ENCODE peak calls at places on chromosomes 11 and 22, in seven cellular contexts. O is testis; E is CD8-positive, alpha-beta memory T cell; C is BE2C; Y is colonic mucosa; D is tibial artery; Z is HCT116. P is an unnamed sample. For H3K4me1, H3K36me3 and H3K9me3, the result is how much of the 10 kb centered on the place peaks cover.

GRCh38 chr22:32018056-32018455 is 25.0 kb upstream of the SLC5A1 start:
- DNase-seq in O (no peak), E (no peak), C (no peak), Y (no peak), D (no peak), Z (no peak), P (no peak)

GRCh38 chr22:29727248-29727551 is 7.4 kb downstream of the CABP7 start:
- DNase-seq in O (peak), E (no peak), C (peak), Y (peak), D (peak), Z (no peak), P (peak)

GRCh38 chr22:50148991-50149721 is 21.4 kb upstream of the PANX2 start:
- DNase-seq in O (peak), E (peak), C (peak), Y (peak), D (no peak), Z (peak), P (peak)

GRCh38 chr22:35315855-35316745 is 16.4 kb downstream of the TOM1 start:
- DNase-seq in O (no peak), E (no peak), C (no peak), Y (no peak), D (peak), Z (no peak), P (no peak)

GRCh38 chr11:117221775-117222517 is 9.9 kb downstream of the PCSK7 start:
- DNase-seq in O (peak), E (no peak), C (no peak), Y (peak), D (peak), Z (no peak), P (peak)

GRCh38 chr11:73383249-73384126 is 7.3 kb downstream of the RELT start:
- DNase-seq in O (no peak), E (no peak), C (no peak), Y (peak), D (no peak), Z (no peak), P (no peak)

GRCh38 chr11:28932940-28933339 is 824.8 kb downstream of the METTL15 start:
- DNase-seq in O (no peak), E (no peak), C (no peak), Y (no peak), D (no peak), Z (no peak), P (peak)

GRCh38 chr11:36360833-36361232 is 64.7 kb downstream of the PRR5L start:
- DNase-seq in O (no peak), E (no peak), C (no peak), Y (no peak), D (no peak), Z (no peak), P (no peak)

GRCh38 chr11:71255323-71255722 is 2.9 kb upstream of the SHANK2 start:
- DNase-seq in O (no peak), E (no peak), C (no peak), Y (peak), D (no peak), Z (no peak), P (no peak)

GRCh38 chr11:118766035-118766434 is 24.9 kb downstream of the DDX6 start:
- DNase-seq in O (no peak), E (no peak), C (no peak), Y (no peak), D (no peak), Z (no peak), P (no peak)

GRCh38 chr11:118774032-118774431 is 16.9 kb downstream of the DDX6 start:
- DNase-seq in O (no peak), E (no peak), C (no peak), Y (no peak), D (no peak), Z (no peak), P (no peak)

GRCh38 chr11:118768715-118769114 is 22.2 kb downstream of the DDX6 start:
- DNase-seq in O (no peak), E (no peak), C (no peak), Y (no peak), D (peak), Z (no peak), P (no peak)

DNA sequence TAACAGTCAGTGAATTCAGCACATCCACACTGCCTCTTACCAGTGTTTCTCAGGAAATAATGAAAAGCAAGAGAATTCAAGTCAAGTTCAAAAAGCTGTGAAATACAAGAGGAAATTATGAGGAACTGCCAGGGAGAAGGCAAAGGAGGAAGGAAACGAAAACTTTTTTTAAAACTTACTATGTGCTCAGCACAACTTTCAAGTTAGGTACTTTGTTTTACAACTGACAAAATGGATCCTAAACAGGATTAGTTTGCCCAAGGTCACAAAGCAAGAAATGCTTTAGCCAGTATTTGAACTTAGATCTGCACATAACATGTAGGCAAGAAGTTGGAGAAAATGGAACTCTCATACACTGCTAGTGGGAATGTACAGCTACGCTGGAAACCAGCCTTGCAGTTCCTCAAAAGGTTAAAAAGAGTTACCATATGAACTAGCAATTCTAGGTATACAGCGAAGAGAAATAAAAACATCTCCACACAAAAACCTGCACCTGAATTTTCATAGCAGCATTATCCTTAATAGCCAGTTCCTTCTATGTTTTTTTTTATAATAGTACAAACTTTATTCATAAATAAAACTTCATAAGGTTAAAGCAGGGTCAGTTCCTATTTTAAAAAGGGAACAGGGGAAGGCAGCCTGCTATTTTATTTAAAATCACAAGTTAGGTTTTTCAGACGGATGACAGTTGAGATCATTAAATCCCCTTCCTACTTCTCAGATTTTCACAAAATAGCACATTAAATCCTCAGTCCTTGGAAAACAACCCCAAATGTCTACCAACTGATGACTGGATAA is 19.3 kb downstream of the DDX6 start:
- DNase-seq in O (no peak), E (no peak), C (no peak), Y (no peak), D (no peak), Z (no peak), P (no peak)
- H3K4me1 ChIP-seq in O (under half), E (half or more), C (under half), Y (under half), D (under half), Z (under half), P (under half)

GRCh38 chr11:75853971-75854370 is 39.0 kb downstream of the UVRAG start:
- DNase-seq in O (no peak), E (no peak), C (no peak), Y (no peak), D (no peak), Z (no peak), P (no peak)

GRCh38 chr11:75852406-75853017 is 37.5 kb downstream of the UVRAG start:
- DNase-seq in O (no peak), E (no peak), C (no peak), Y (no peak), D (no peak), Z (no peak), P (no peak)

GRCh38 chr11:75856912-75857311 is 41.9 kb downstream of the UVRAG start:
- DNase-seq in O (no peak), E (no peak), C (no peak), Y (no peak), D (no peak), Z (no peak), P (no peak)

GRCh38 chr11:75858042-75858441 is 43.0 kb downstream of the UVRAG start:
- DNase-seq in O (no peak), E (no peak), C (no peak), Y (no peak), D (no peak), Z (no peak), P (no peak)

GRCh38 chr11:75855191-75855590 is 40.2 kb downstream of the UVRAG start:
- DNase-seq in O (no peak), E (no peak), C (no peak), Y (no peak), D (no peak), Z (no peak), P (no peak)
- H3K36me3 ChIP-seq in O (under half), E (under half), C (under half), Y (under half), D (under half), Z (under half), P (under half)

GRCh38 chr11:134579709-134580634 is 167.9 kb upstream of the B3GAT1 start:
- DNase-seq in O (no peak), E (no peak), C (peak), Y (no peak), D (no peak), Z (no peak), P (peak)
- H3K9me3 ChIP-seq in O (under half), E (under half), C (under half), Y (under half), D (under half), Z (under half), P (under half)

GRCh38 chr11:46347637-46348311 is 511 bp downstream of the DGKZ start:
- DNase-seq in O (no peak), E (no peak), C (no peak), Y (peak), D (no peak), Z (no peak), P (peak)
- H3K4me1 ChIP-seq in O (under half), E (half or more), C (under half), Y (under half), D (under half), Z (under half), P (under half)

GRCh38 chr11:12118940-12119339 is 8.6 kb downstream of the MICAL2 start:
- DNase-seq in O (no peak), E (no peak), C (no peak), Y (no peak), D (no peak), Z (no peak), P (no peak)
- H3K36me3 ChIP-seq in O (under half), E (under half), C (under half), Y (under half), D (under half), Z (under half), P (under half)

DNA sequence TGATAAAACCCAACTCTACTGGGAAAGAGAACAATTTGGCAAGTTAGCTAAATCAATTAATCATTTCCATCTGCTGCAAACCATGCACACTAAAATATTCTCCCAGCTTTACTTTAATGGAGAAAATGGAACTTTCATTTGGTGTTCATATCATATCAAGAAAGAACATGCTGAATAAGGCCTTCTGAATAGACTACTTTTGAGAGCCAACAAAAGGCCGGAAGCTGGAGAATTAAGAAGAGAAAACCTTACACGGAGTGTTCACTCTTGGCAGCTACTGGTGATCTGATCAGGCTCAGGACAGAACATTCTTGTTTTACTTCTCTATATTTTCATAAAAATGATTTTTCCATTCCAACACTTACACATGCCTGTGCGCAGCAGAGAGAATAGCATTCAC is 165.3 kb downstream of the TTC28 start:
- DNase-seq in O (peak), E (no peak), C (no peak), Y (no peak), D (no peak), Z (no peak), P (no peak)
- H3K9me3 ChIP-seq in O (under half), E (under half), C (under half), Y (under half), D (under half), Z (under half), P (under half)

DNA sequence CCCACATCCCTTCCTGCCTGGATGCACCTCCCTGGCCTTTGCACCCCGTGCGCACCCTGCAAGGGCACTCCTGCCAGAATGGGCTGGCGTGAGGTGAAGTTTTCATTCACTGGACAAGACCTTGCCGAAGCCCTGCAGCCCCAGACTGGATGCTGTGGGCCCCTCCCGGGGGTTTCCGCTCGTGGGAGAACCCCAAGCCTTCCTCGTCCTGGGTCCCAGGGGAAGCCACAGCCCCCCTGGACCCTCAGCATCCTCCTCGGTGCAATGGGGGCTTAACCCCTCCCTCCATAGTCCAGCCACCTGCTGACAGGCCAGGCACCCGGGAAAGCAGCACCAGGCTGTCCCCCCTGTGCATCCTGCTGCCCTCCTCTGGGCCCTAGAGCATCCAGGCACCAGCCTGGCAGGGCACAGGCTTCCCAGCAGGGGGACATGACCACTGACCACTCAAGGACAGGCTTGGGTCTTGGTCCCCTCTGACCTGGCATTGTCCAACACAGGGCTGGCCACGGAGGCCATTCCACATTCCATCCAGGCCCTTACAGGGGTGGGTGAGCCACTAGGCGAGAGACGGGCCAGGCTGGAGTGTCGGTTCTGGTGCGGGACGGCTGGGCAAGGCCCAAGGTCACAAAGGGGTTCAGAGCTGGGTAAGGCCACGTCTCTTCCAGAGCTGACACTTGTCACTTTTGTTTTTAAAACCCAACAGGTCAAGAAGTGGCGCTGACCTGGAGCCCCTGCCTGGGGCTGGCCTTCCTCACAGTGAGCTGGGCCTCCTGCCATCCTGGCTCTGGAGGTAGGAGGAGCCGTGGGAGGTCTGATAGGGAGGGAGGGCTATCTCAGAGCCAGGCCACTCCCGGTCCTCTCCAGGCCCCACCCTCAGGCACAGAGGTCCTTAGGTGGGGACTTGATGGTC is 41.5 kb upstream of the PPARA start:
- DNase-seq in O (peak), E (no peak), C (peak), Y (peak), D (no peak), Z (no peak), P (peak)
- H3K4me1 ChIP-seq in O (half or more), E (under half), C (half or more), Y (under half), D (under half), Z (under half), P (under half)

GRCh38 chr22:49091451-49091850 is 736.2 kb downstream of the BRD1 start:
- DNase-seq in O (no peak), E (no peak), C (no peak), Y (no peak), D (no peak), Z (no peak), P (no peak)
- H3K36me3 ChIP-seq in O (under half), E (under half), C (under half), Y (under half), D (under half), Z (under half), P (under half)

DNA sequence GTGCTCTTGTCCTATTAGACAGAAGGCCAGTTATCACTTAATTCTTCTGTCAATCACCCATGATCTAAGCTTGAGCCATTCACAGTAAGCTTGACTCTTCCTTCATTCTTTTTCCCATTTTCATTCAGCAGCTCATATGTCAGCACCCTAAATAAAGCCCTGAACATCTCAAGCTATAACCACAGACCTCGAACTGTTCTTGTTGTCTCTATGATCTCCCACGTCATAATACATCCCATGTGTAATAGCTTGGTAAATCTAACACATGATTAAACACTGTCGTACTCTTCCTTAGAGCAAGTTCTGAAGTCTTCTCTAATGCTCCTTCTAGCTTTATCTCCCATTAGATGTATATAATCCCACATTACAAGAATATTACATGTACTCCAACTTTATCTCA is 14.4 kb downstream of the MUC15 start:
- DNase-seq in O (no peak), E (no peak), C (no peak), Y (no peak), D (no peak), Z (no peak), P (no peak)
- H3K9me3 ChIP-seq in O (under half), E (under half), C (under half), Y (under half), D (under half), Z (under half), P (under half)

GRCh38 chr11:35084817-35085424 is 54.0 kb upstream of the CD44 start:
- DNase-seq in O (no peak), E (no peak), C (no peak), Y (no peak), D (no peak), Z (no peak), P (no peak)

GRCh38 chr11:35083181-35084061 is 55.5 kb upstream of the CD44 start:
- DNase-seq in O (peak), E (peak), C (no peak), Y (peak), D (peak), Z (peak), P (peak)

GRCh38 chr11:35087648-35088047 is 51.3 kb upstream of the CD44 start:
- DNase-seq in O (no peak), E (no peak), C (no peak), Y (no peak), D (no peak), Z (no peak), P (no peak)

GRCh38 chr11:35088226-35088625 is 50.7 kb upstream of the CD44 start:
- DNase-seq in O (no peak), E (no peak), C (no peak), Y (no peak), D (no peak), Z (no peak), P (no peak)

DNA sequence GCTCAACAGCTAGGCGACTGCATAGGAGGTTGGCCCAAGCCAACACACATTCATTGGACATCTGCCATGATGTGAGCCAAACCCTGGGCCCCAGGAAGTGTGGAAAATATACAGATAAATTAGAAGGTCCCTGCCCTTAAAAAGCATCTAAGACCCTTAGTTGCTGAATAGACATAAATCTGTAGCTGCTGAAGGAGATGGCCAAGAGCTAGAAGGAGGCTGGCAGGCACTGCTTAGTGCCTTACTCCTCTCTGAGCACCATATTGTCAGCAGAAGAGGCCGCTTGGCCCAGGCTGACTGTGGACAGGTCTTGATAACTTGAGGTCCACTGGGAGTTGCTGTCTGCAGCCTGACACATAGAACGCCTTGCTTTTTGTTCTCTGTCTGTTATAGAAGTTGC is 53.2 kb upstream of the CD44 start:
- DNase-seq in O (no peak), E (no peak), C (no peak), Y (no peak), D (no peak), Z (no peak), P (no peak)
- H3K4me1 ChIP-seq in O (under half), E (half or more), C (under half), Y (under half), D (under half), Z (under half), P (under half)

P was measured in endodermal cell.